ENCODE peak calls at places on chromosomes 12 and 14, in six cellular contexts. K, F, G, Z, R and B are unnamed samples.

GRCh38 chr14:25406818-25407217 is 356.9 kb upstream of the STXBP6 start:
- DNase-seq in K (peak), F (no peak), G (no peak), Z (peak), R (no peak), B (no peak)

GRCh38 chr14:102182190-102182589 is 42.5 kb downstream of the WDR20 start:
- DNase-seq in K (no peak), F (no peak), G (no peak), Z (peak), R (no peak), B (no peak)

GRCh38 chr12:38543151-38543550 is 226.6 kb downstream of the ALG10B start:
- DNase-seq in K (no peak), F (no peak), G (peak), Z (no peak), R (no peak), B (no peak)

GRCh38 chr14:50001146-50001998 is 108.5 kb downstream of the ARF6 start:
- DNase-seq in K (peak), F (peak), G (peak), Z (peak), R (peak), B (peak)

GRCh38 chr12:91055976-91056375 is 1.8 kb downstream of the KERA start:
- DNase-seq in K (no peak), F (no peak), G (no peak), Z (no peak), R (no peak), B (no peak)

GRCh38 chr12:76032043-76032981 is 736 bp upstream of the PHLDA1 start:
- DNase-seq in K (peak), F (peak), G (peak), Z (peak), R (peak), B (peak)

GRCh38 chr12:79006306-79006705 is 141.7 kb downstream of the SYT1 start:
- DNase-seq in K (no peak), F (no peak), G (no peak), Z (peak), R (no peak), B (no peak)

GRCh38 chr12:112107728-112108447 is 695 bp downstream of the NAA25 start:
- DNase-seq in K (peak), F (no peak), G (no peak), Z (peak), R (no peak), B (peak)

GRCh38 chr14:90368946-90369721 is 27.7 kb upstream of the CALM1 start:
- DNase-seq in K (no peak), F (no peak), G (no peak), Z (no peak), R (no peak), B (no peak)

GRCh38 chr12:49061157-49061650 is 610 bp upstream of the KMT2D start:
- DNase-seq in K (peak), F (no peak), G (no peak), Z (no peak), R (no peak), B (peak)

GRCh38 chr12:49059063-49059384 is 1.6 kb downstream of the KMT2D start:
- DNase-seq in K (no peak), F (no peak), G (no peak), Z (no peak), R (no peak), B (no peak)

GRCh38 chr12:49058366-49059062 is 2.1 kb downstream of the KMT2D start:
- DNase-seq in K (no peak), F (no peak), G (no peak), Z (no peak), R (no peak), B (no peak)

GRCh38 chr12:49059385-49060232 is 985 bp downstream of the KMT2D start:
- DNase-seq in K (peak), F (no peak), G (no peak), Z (peak), R (no peak), B (peak)

DNA sequence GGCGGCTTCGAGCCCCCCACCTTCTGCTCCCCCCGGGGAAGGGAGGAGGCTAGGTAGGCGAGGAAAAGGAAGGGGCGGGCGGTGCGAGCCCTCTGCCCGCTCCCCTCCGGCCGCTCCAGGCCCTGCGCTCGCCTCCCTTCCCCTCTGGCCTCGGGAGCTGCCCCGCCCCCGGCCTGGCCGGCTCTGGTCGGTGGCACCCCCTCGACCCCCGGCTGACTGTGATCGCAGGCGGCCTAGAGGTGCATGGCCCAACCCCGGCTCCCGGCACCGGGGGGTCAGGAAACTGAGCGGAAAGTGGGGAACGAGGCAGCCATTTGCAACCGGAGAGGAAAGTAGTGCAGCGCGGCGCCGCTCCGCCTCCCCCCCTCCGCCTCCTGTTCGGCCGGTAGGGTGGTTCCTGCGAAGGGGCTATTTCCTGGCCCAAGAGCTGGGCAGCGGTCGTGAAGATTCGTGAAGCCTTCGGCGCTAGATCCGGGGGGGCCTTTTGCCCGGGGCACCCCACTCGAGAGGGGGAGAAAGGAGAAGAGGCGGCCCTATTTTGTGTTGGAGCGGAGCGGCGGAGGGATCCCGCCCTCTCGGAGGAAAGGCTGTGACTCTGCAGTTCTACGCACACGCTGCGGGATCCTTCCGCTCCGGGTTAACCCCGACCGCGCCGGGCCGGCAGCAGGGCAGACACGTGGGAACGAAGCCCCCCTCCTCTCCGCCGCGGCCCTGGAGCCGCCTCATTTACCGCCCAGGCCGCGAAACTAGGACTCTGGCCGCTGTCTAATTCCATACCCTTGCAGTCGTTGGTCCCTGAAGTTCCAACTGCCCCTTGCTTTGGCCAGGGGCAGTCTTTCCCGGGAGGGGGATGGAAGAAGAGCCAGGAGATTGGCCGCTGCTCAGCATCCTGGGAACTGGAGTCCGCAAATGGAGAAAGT is at the start of gene KMT2D:
- DNase-seq in K (peak), F (peak), G (peak), Z (peak), R (peak), B (peak)
- TF ChIP-seq CTCF in K (no peak), F (no peak), G (peak), Z (peak), R (no peak), B (no peak)

GRCh38 chr14:93057586-93058280 is 58.0 kb downstream of the ITPK1 start:
- DNase-seq in K (no peak), F (no peak), G (no peak), Z (no peak), R (no peak), B (no peak)
- TF ChIP-seq CTCF in K (no peak), F (no peak), G (no peak), Z (no peak), R (no peak), B (no peak)

DNA sequence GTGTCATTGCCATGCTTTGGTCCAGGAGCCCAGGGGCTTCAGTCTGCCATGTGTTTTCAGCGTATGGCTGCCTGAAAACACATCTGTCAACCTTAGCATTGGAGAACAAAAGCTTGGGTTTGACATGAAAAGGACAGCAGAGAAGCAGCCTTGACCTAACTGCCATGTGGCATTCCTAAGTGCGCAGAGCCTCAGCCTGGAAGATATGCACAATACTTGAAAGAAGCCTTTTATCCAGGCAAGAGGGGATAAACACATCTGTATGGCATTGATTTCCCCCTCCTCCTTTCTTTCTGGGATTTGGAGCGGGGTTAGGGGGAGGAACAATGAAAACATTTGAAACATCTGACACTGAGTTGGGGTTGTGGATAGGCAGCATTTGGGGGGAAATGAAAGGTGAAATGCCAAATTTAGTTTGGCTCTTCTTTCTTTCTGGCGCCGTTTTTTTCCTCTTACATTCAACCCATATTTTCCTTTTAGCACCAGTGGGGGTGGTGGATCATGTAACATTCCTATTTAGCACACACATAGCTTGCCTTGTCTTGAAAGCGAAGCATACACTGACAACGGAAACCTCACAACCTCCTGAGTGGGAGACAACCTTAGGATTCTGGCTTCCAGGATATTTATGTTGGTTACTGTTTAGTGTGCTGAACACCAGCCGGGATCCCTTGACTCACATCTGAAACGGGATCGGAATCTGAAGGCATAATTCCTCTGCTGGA is 177.0 kb downstream of the C12orf75 start:
- DNase-seq in K (no peak), F (no peak), G (no peak), Z (peak), R (no peak), B (no peak)
- TF ChIP-seq CTCF in K (no peak), F (no peak), G (no peak), Z (no peak), R (no peak), B (no peak)

GRCh38 chr12:121792607-121793500 is 634 bp downstream of the RHOF start:
- DNase-seq in K (peak), F (peak), G (peak), Z (no peak), R (peak), B (peak)
- TF ChIP-seq CTCF in K (no peak), F (peak), G (no peak), Z (no peak), R (no peak), B (no peak)

GRCh38 chr12:54021432-54022013 is 6.7 kb upstream of the HOXC6 start:
- DNase-seq in K (peak), F (no peak), G (no peak), Z (no peak), R (no peak), B (no peak)
- TF ChIP-seq CTCF in K (no peak), F (peak), G (no peak), Z (peak), R (no peak), B (no peak)

GRCh38 chr12:102110782-102111181 is 9.1 kb downstream of the NUP37 start:
- DNase-seq in K (no peak), F (no peak), G (no peak), Z (no peak), R (no peak), B (no peak)
- TF ChIP-seq CTCF in K (no peak), F (no peak), G (no peak), Z (no peak), R (no peak), B (no peak)

GRCh38 chr12:25583545-25583944 is 30.5 kb upstream of the LMNTD1 start:
- DNase-seq in K (peak), F (no peak), G (peak), Z (peak), R (no peak), B (no peak)
- TF ChIP-seq CTCF in K (no peak), F (no peak), G (peak), Z (peak), R (no peak), B (no peak)

GRCh38 chr14:98819867-98820206 is 452.2 kb downstream of the BCL11B start:
- DNase-seq in K (no peak), F (no peak), G (peak), Z (no peak), R (no peak), B (no peak)
- TF ChIP-seq CTCF in K (no peak), F (no peak), G (no peak), Z (no peak), R (no peak), B (no peak)

DNA sequence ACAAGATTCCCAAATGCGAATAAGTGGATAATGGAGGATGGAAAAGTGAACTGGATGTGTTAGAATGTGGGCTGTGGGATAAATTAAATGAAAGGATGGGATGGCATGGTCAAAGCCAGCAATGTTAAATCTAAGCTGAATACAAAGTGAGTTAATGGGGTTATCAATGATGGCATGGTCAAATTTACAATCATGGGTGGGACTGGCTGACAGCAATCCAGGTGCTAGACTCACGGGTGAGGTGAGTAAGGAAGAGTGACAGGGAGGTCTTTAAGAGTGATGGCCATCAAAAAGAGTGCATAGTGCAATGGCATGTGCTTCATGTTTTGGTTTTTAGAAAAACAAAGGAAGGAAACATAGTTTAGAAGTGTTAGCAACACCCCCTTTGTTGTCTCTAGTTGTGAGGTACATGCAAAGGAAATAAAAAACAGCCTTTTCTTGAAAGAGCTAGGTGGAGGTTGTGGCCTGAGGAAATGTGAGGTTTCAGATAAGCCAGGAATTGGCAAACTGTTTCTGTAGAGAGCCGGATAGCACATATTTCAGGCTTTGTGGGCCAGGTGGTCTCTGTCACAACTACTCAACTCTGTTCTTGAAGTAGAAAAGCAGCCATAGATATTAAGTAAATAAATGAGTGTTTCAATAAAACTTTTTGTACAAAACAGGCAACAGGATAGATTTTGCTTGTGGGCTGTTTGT is 328.7 kb downstream of the RPL10L start:
- DNase-seq in K (no peak), F (no peak), G (no peak), Z (no peak), R (no peak), B (no peak)
- TF ChIP-seq CTCF in K (no peak), F (no peak), G (no peak), Z (no peak), R (no peak), B (no peak)

DNA sequence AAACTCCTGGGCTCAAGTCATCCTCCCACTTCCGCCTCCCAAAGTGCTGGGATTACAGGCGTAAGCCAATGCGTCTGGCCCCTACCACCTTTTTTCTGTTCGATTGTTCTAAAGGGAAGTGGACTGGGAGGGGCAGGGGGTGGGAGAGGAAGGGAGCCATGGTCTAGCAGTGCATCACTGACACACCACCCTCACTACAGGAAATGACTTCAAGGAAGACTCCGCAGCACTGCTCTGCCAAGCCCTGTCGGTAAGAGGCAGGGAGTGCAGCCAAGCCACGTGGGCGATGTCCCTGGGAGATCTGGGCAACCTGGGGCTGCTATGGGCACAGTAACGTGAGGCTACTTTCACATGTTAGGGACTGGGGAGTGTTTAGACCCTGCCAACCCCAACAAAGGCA is 18.0 kb downstream of the LRRC74A start:
- DNase-seq in K (peak), F (no peak), G (peak), Z (peak), R (peak), B (no peak)
- TF ChIP-seq CTCF in K (no peak), F (no peak), G (peak), Z (peak), R (peak), B (no peak)